ENCODE peak calls at places on chromosomes 16 and 17, in seven cellular contexts. D is vagina, H is sigmoid colon, G is spleen, Z is Panc1, V is stomach, Q is transverse colon. E is an unnamed sample.

GRCh38 chr17:12709063-12709462 is 43.4 kb downstream of the MYOCD start:
- DNase-seq in Q (no peak), G (no peak), H (no peak), V (no peak), D (no peak), Z (no peak), E (no peak)

GRCh38 chr16:88784074-88784855 is 755 bp downstream of the PIEZO1 start:
- DNase-seq in Z (no peak), G (peak; percentile 89), Q (peak; percentile 74), D (no peak), H (peak; percentile 94), V (peak; percentile 66), E (peak; percentile 85)

GRCh38 chr17:78471635-78472034 is 93.2 kb downstream of the PGS1 start:
- DNase-seq in V (no peak), H (no peak), G (no peak), Z (no peak), D (no peak), Q (no peak), E (no peak)

GRCh38 chr17:4940625-4941021 is 555 bp downstream of the RNF167 start:
- DNase-seq in H (no peak), G (peak; percentile 91), V (no peak), Z (no peak), D (no peak), Q (peak; percentile 60), E (no peak)

GRCh38 chr17:57135748-57136342 is 50.8 kb downstream of the AKAP1 start:
- DNase-seq in G (no peak), D (no peak), V (no peak), Z (no peak), Q (no peak), H (no peak), E (no peak)

GRCh38 chr17:64547354-64547753 is 40.6 kb downstream of the CEP95 start:
- DNase-seq in Q (no peak), V (no peak), Z (no peak), D (no peak), H (no peak), G (no peak), E (no peak)

GRCh38 chr16:1984347-1985225 is 593 bp downstream of the GFER start:
- DNase-seq in H (no peak), V (no peak), G (no peak), Q (peak; percentile 68), D (no peak), Z (no peak), E (no peak)

GRCh38 chr16:22948603-22949368 is 134.8 kb downstream of the HS3ST2 start:
- DNase-seq in Z (peak; percentile 48), V (peak; percentile 57), G (peak; percentile 81), D (no peak), H (peak; percentile 78), Q (peak; percentile 69), E (peak; percentile 68)

GRCh38 chr16:72566174-72566573 is 394.2 kb upstream of the PMFBP1 start:
- DNase-seq in H (no peak), D (no peak), Q (no peak), Z (no peak), V (no peak), G (no peak), E (no peak)

GRCh38 chr16:53754938-53755910 is 51.3 kb downstream of the FTO start:
- DNase-seq in V (peak; percentile 65), D (no peak), Z (no peak), G (no peak), Q (peak; percentile 78), H (peak; percentile 83), E (no peak)

GRCh38 chr17:19346351-19347255 is 15.9 kb downstream of the B9D1 start:
- DNase-seq in Z (no peak), Q (peak; percentile 42), V (peak; percentile 61), H (peak; percentile 89), G (peak; percentile 71), D (no peak), E (peak; percentile 86)

GRCh38 chr17:44905006-44906000 is 6.1 kb upstream of the EFTUD2 start:
- DNase-seq in D (no peak), V (no peak), Q (peak; percentile 71), H (no peak), G (no peak), Z (no peak), E (no peak)

GRCh38 chr17:49942918-49943317 is 26.1 kb upstream of the DLX4 start:
- DNase-seq in V (no peak), H (no peak), D (no peak), G (no peak), Z (no peak), Q (no peak), E (no peak)

GRCh38 chr16:3696425-3697218 is 20.7 kb downstream of the TRAP1 start:
- DNase-seq in D (no peak), Z (no peak), Q (no peak), H (no peak), V (peak; percentile 34), G (no peak), E (no peak)

GRCh38 chr16:54816471-54816870 is 114.2 kb upstream of the IRX5 start:
- DNase-seq in H (no peak), Z (no peak), V (no peak), Q (no peak), G (no peak), D (no peak), E (no peak)

GRCh38 chr17:82250868-82251500 is 22.1 kb downstream of the SLC16A3 start:
- DNase-seq in H (no peak), Q (no peak), Z (no peak), G (no peak), D (no peak), V (no peak), E (no peak)

GRCh38 chr17:82799591-82799990 is 40.2 kb downstream of the ZNF750 start:
- DNase-seq in Q (peak; percentile 74), V (no peak), Z (no peak), D (no peak), H (no peak), G (no peak), E (no peak)

GRCh38 chr17:49069585-49070273 is 62.8 kb upstream of the B4GALNT2 start:
- DNase-seq in Z (no peak), V (no peak), Q (no peak), G (no peak), D (no peak), H (no peak), E (no peak)

GRCh38 chr16:4271176-4272113 is 1.4 kb downstream of the TFAP4 start:
- DNase-seq in Z (peak; percentile 63), G (peak; percentile 99), Q (peak; percentile 93), V (peak; percentile 92), D (no peak), H (peak; percentile 94), E (peak; percentile 94)

GRCh38 chr17:74850310-74850709 is 9.4 kb downstream of the GRIN2C start:
- DNase-seq in Q (no peak), H (no peak), G (no peak), D (no peak), Z (no peak), V (no peak), E (no peak)

GRCh38 chr17:74848656-74849399 is 10.9 kb downstream of the GRIN2C start:
- DNase-seq in V (no peak), D (no peak), Q (no peak), G (no peak), Z (no peak), H (no peak), E (no peak)

GRCh38 chr17:74852237-74853047 is 7.2 kb downstream of the GRIN2C start:
- DNase-seq in D (no peak), V (no peak), Z (no peak), G (no peak), Q (peak; percentile 27), H (no peak), E (no peak)

GRCh38 chr17:74851612-74852236 is 8.0 kb downstream of the GRIN2C start:
- DNase-seq in D (no peak), V (no peak), Z (no peak), Q (no peak), G (no peak), H (no peak), E (no peak)

DNA sequence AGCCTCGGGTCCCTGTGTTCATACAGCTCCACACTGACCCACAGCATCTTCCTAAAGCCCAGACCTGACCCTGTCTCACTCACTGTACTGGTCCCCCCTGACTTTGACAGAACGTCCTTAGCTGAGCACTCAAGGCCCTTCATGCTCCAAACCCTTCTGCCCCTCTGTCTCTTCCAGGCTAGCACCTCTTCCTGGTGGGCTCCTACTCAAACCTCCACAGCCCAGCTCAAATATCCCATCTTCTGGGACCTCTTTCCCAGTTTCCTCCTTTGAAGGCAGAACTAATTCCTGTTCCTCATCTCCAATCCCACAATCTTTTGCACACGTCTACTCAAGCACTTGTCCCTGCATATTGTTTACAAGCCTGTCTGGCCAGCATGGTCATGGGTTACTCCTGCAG is 8.8 kb downstream of the GRIN2C start:
- DNase-seq in H (no peak), Z (no peak), G (no peak), Q (no peak), V (no peak), D (no peak), E (no peak)
- H3K27me3 ChIP-seq in H (peaks cover 54% of the 10 kb centered on the region), Z (peaks cover 6% of the 10 kb centered on the region), G (peaks cover 31% of the 10 kb centered on the region), Q (peaks cover 62% of the 10 kb centered on the region), V (peaks cover 67% of the 10 kb centered on the region), D (peaks cover 13% of the 10 kb centered on the region), E (peaks cover 66% of the 10 kb centered on the region)

DNA sequence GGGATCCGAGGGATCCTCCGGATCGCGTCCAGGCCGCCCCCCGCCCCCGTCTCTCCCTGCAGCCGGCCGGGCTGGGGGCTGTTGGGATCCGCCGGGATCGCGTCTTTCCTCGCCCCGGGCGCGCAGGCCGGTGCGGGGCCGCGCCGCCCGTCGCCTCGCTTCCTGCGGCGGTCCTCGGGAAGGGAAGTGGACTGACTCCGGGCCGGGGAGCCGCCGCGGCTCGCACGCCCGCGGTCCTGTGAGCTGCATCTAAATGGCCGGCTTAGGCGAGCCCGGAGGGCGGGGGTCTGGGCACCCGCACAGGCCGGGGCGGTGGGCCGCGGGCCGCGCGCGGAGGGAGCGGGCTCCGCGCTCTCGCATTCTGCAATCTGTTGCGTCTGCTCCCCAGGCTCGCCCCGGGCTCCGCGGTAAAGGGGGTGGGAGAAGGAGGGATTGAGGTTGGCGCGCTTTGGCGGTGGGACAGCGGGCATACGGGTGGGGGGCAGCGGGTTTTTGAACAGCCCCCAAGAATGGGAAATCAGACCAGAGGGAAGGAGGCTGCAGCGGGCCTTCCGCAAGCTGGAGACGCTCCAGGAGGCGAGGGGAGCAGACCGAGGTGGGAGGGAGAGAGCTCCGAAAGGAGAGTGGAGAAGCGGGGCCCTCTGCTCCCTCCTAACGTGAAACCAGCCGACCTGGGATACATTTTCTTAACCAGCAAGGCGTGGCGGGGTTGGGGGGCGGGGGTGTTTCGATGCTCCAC is 2.2 kb downstream of the TMEM132E start:
- DNase-seq in Q (no peak), G (no peak), Z (no peak), D (no peak), H (no peak), V (no peak), E (no peak)
- TF ChIP-seq POLR2AphosphoS5 in Q (no peak), G (no peak), Z (no peak), D (no peak), H (no peak), V (no peak), E (no peak)

DNA sequence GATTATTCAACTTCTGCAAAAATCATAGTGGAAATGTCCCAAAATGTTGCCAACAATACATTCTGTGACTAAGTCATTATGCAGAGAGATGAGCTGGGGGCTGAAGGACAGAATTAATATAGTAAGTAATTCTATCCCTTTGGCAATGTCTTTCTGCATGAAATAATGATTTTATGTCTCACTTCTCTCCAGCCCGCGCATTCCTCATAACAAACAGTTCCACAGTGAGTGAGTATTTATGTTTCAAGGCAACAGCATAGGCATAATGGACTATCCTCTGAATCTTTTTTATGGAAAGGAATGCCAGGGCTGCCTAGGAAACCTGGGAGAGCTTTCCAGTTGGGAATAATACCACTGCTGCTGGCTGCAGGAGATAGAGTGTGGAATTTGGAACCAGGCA is 477.7 kb downstream of the HS3ST4 start:
- DNase-seq in H (no peak), G (no peak), Z (no peak), D (no peak), Q (no peak), V (no peak), E (no peak)
- H3K9me3 ChIP-seq in H (no peaks in the 10 kb centered on the region), G (no peaks in the 10 kb centered on the region), Z (no peaks in the 10 kb centered on the region), D (no peaks in the 10 kb centered on the region), Q (no peaks in the 10 kb centered on the region), V (no peaks in the 10 kb centered on the region), E (no peaks in the 10 kb centered on the region)

GRCh38 chr17:74733365-74734122 is 3.5 kb upstream of the RAB37 start:
- DNase-seq in V (no peak), Q (no peak), D (no peak), H (no peak), G (peak; percentile 35), Z (no peak), E (no peak)
- H3K27me3 ChIP-seq in V (peaks cover 57% of the 10 kb centered on the region), Q (peaks cover 28% of the 10 kb centered on the region), D (peaks cover 4% of the 10 kb centered on the region), H (peaks cover 34% of the 10 kb centered on the region), G (no peaks in the 10 kb centered on the region), Z (peaks cover 3% of the 10 kb centered on the region), E (peaks cover 44% of the 10 kb centered on the region)